ENCODE peak calls at places on chromosomes 2 and 18, in four cellular contexts. M, F, O and E are unnamed samples.

GRCh38 chr2:212863185-212863588 is 288.2 kb downstream of the IKZF2 start:
- DNase-seq in O (peak; percentile 71), M (peak; percentile 27), F (peak; percentile 50), E (peak; percentile 79)

GRCh38 chr18:33596178-33596854 is 18.3 kb downstream of the ASXL3 start:
- DNase-seq in F (peak; percentile 53), M (peak; percentile 64), O (no peak), E (no peak)

GRCh38 chr2:64018715-64019082 is 529 bp downstream of the VPS54 start:
- DNase-seq in O (peak; percentile 63), M (peak; percentile 82), F (no peak), E (peak; percentile 51)

GRCh38 chr2:216116418-216116817 is 7.3 kb downstream of the XRCC5 start:
- DNase-seq in M (no peak), F (no peak), O (no peak), E (no peak)

GRCh38 chr2:190881480-190882326 is 1.1 kb downstream of the GLS start:
- DNase-seq in F (peak; percentile 84), O (peak; percentile 69), M (peak; percentile 89), E (peak; percentile 89)

GRCh38 chr18:48194787-48195186 is 214.4 kb downstream of the ZBTB7C start:
- DNase-seq in O (no peak), F (no peak), M (peak; percentile 59), E (no peak)

GRCh38 chr2:145343287-145343686 is 823.4 kb upstream of the ZEB2 start:
- DNase-seq in O (no peak), F (no peak), M (no peak), E (no peak)

GRCh38 chr2:102801098-102801718 is 39.4 kb downstream of the TMEM182 start:
- DNase-seq in M (no peak), O (peak; percentile 15), F (peak; percentile 7), E (peak; percentile 5)

GRCh38 chr2:240469239-240469636 is 33.8 kb downstream of the GPC1 start:
- DNase-seq in M (no peak), F (no peak), O (peak; percentile 24), E (no peak)

GRCh38 chr2:183034806-183035205 is 3.5 kb downstream of the NCKAP1 start:
- DNase-seq in O (peak; percentile 54), M (peak; percentile 60), F (no peak), E (peak; percentile 30)

GRCh38 chr2:54568876-54569298 is 112.8 kb downstream of the SPTBN1 start:
- DNase-seq in O (peak; percentile 13), F (no peak), M (no peak), E (no peak)

GRCh38 chr2:24435391-24436316 is 55.4 kb upstream of the NCOA1 start:
- DNase-seq in M (peak; percentile 34), F (no peak), O (peak; percentile 44), E (peak; percentile 93)

GRCh38 chr2:118850171-118850900 is 2.9 kb upstream of the EN1 start:
- DNase-seq in M (no peak), F (no peak), O (peak; percentile 42), E (no peak)

GRCh38 chr2:230602562-230603230 is 109.9 kb upstream of the CAB39 start:
- DNase-seq in M (no peak), F (no peak), O (no peak), E (no peak)

GRCh38 chr2:237231593-237231992 is 145.9 kb downstream of the COPS8 start:
- DNase-seq in F (no peak), O (no peak), M (peak; percentile 67), E (no peak)

GRCh38 chr18:25982961-25983360 is 107.5 kb downstream of the SS18 start:
- DNase-seq in F (no peak), M (no peak), O (no peak), E (no peak)

GRCh38 chr2:171895781-171896180 is 1.7 kb upstream of the SLC25A12 start:
- DNase-seq in M (peak; percentile 23), F (no peak), O (no peak), E (no peak)

GRCh38 chr2:232327089-232328037 is 51.2 kb upstream of the ALPP start:
- DNase-seq in M (peak; percentile 65), O (peak; percentile 81), F (peak; percentile 31), E (peak; percentile 66)

GRCh38 chr2:237561221-237561620 is 5.2 kb upstream of the PRLH start:
- DNase-seq in M (no peak), O (no peak), F (no peak), E (no peak)

GRCh38 chr2:183438541-183438940 is 314.3 kb downstream of the NUP35 start:
- DNase-seq in F (no peak), M (no peak), O (no peak), E (no peak)

GRCh38 chr2:127170452-127171197 is 49.5 kb downstream of the CYP27C1 start:
- DNase-seq in O (no peak), M (no peak), F (no peak), E (no peak)

GRCh38 chr2:129887688-129888266 is 91.7 kb upstream of the RAB6C start:
- DNase-seq in O (no peak), M (no peak), F (no peak), E (no peak)

GRCh38 chr2:227413371-227413770 is 25.6 kb upstream of the SCYGR1 start:
- DNase-seq in O (no peak), F (no peak), M (no peak), E (no peak)

GRCh38 chr2:102258386-102259074 is 52.8 kb upstream of the IL1RL1 start:
- DNase-seq in F (peak; percentile 92), O (no peak), M (peak; percentile 98), E (no peak)

GRCh38 chr2:3208179-3208578 is 169.4 kb downstream of the EIPR1 start:
- DNase-seq in F (no peak), M (no peak), O (no peak), E (no peak)

GRCh38 chr2:54722641-54723299 is 692 bp upstream of the EML6 start:
- DNase-seq in F (peak; percentile 41), M (peak; percentile 87), O (no peak), E (no peak)

GRCh38 chr2:189819297-189819704 is 35.1 kb downstream of the PMS1 start:
- DNase-seq in F (peak; percentile 65), M (peak; percentile 85), O (no peak), E (no peak)

GRCh38 chr2:153416071-153416470 is 62.5 kb downstream of the RPRM start:
- DNase-seq in M (no peak), F (peak; percentile 79), O (no peak), E (no peak)

DNA sequence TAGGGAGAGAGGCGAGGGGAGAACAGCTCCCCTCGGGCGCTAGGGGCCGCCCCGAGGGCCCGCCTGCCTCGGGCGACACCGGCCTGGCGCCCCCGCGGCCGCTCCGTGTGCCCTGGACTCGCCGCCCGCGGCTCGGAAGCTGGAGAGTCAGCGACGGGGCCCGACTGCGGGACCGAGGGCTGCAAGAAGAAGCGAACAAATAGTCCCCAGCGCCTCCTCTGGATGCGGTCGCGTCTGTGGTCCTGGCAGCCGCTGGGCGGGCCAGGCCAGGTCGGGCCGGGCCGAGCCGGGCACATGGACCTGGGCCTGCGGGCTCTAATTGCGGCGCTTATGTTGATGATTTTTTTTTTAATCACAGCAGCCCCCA is 270 bp upstream of the HOXD9 start:
- DNase-seq in M (no peak), F (no peak), O (peak; percentile 65), E (no peak)
- TF ChIP-seq EZH2 in M (no peak), F (no peak), O (peak; percentile 89), E (no peak)

GRCh38 chr2:68646303-68646702 is 2.9 kb downstream of the PROKR1 start:
- DNase-seq in F (peak; percentile 24), M (no peak), O (no peak), E (peak; percentile 68)

GRCh38 chr2:68643874-68644485 is 601 bp downstream of the PROKR1 start:
- DNase-seq in M (no peak), F (no peak), O (no peak), E (no peak)

GRCh38 chr2:68645523-68645922 is 2.1 kb downstream of the PROKR1 start:
- DNase-seq in F (no peak), O (no peak), M (peak; percentile 21), E (peak; percentile 52)

DNA sequence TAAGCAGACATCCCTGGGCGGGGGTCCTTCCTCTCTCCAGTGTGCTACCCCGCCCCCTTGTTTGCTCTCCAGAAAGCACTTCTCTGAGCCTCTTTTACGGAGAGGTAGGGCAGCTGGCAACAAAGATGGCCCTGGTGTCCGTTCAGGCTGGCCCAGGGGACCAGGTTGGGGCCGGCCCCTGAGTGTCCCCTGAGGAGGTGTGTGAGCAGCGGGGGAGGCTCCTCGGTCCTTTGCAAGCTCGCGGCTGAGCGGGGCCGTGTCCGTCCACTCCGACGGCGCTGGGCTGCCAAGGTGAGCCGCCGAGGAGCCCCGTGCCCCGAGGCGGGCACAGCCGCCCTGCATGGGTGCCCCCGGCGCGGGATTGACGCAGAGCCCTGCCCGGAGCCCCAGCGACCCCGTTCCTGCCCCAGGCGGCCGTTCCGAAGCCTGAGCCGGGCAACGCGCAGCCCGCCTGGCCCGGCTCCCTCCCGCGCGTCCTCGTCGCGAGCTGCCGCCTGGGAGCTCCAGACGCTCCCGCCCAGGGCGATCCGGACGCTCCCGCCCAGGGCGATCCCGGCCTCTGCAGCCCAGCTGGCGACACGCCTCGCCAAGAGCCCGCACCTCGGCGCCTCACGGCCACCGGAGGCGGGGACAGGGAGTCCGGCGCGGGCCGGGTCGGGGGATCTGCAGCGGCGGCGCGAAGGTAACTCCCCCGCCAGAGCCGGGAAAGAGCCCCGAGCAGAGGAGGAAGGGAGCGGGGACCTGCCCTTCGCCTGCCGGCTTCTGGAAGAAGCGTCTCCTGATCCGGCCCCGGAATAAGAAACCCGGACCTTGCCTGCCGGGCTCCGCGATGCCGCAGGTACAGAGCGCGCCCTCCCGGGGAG is at the start of gene PROKR1:
- DNase-seq in O (peak; percentile 89), M (peak; percentile 55), F (peak; percentile 24), E (peak; percentile 55)
- TF ChIP-seq EZH2 in O (peak; percentile 80), M (no peak), F (no peak), E (no peak)

GRCh38 chr2:72148975-72149555 is 1.4 kb upstream of the CYP26B1 start:
- DNase-seq in M (peak; percentile 69), F (peak; percentile 15), O (peak; percentile 78), E (no peak)

GRCh38 chr2:72147303-72147970 is at the start of gene CYP26B1:
- DNase-seq in O (peak; percentile 82), M (peak; percentile 46), F (no peak), E (peak; percentile 43)

GRCh38 chr2:72149556-72150156 is 2.0 kb upstream of the CYP26B1 start:
- DNase-seq in M (peak; percentile 49), F (no peak), O (no peak), E (peak; percentile 40)

GRCh38 chr2:72147971-72148369 is 308 bp upstream of the CYP26B1 start:
- DNase-seq in F (no peak), O (peak; percentile 28), M (no peak), E (no peak)

GRCh38 chr2:72148391-72148974 is 821 bp upstream of the CYP26B1 start:
- DNase-seq in F (no peak), M (peak; percentile 52), O (peak; percentile 73), E (peak; percentile 49)
- TF ChIP-seq EZH2 in F (no peak), M (peak; percentile 44), O (no peak), E (no peak)

GRCh38 chr2:98730851-98731708 is at the start of gene MGAT4A:
- DNase-seq in O (peak; percentile 88), M (peak; percentile 54), F (peak; percentile 43), E (peak; percentile 15)
- TF ChIP-seq EZH2 in O (no peak), M (no peak), F (no peak), E (no peak)

DNA sequence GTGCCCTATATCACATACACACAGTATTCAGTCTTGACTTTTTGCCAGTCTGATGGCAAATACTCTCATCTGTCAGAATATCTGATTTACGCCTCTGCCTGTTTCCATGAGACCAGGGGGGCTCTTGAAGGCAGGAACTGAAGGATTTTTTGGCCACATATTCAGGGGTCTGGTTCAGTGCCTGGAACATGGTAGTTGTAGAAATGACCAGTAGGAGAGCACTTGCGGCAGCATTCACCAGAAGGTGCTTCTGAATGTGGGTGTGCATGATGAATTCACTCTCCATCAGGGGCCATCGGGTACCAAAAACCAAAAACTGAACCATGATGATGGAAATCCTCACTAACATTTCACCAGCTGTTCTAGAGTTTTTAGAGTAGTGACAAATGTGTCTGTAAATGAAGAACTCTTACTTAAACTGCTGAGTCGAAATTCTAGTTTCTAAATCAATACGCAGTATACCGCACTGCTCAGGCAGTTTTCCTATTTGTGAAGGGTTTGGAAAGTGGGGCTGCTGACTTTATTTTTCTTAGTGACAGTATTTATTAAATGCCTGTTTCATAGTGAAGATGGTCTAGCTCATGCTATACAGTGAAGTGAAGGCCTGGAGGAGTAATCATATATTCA is 54.6 kb downstream of the MERTK start:
- DNase-seq in O (no peak), F (no peak), M (no peak), E (no peak)
- TF ChIP-seq EZH2 in O (no peak), F (no peak), M (no peak), E (no peak)